ENCODE peak calls at places on chromosomes 6 and 20, in five cellular contexts. One of them, this sample, is unnamed.

GRCh38 chr6:136527831-136528230 is 22.4 kb downstream of the MAP7 start:
- DNase-seq in endodermal cell: no peak
- DNase-seq in HepG2: no peak
- DNase-seq in effector memory CD4-positive, alpha-beta T cell: no peak
- DNase-seq in tibial artery: no peak
- DNase-seq in this sample: no peak

GRCh38 chr6:34315780-34316179 is 67.0 kb upstream of the SMIM29 start:
- DNase-seq in endodermal cell: no peak
- DNase-seq in HepG2: no peak
- DNase-seq in effector memory CD4-positive, alpha-beta T cell: no peak
- DNase-seq in tibial artery: no peak
- DNase-seq in this sample: no peak

GRCh38 chr6:45558858-45559257 is 181.1 kb upstream of the SUPT3H start:
- DNase-seq in endodermal cell: no peak
- DNase-seq in HepG2: no peak
- DNase-seq in effector memory CD4-positive, alpha-beta T cell: no peak
- DNase-seq in tibial artery: no peak
- DNase-seq in this sample: no peak

GRCh38 chr6:167932468-167933276 is 64.8 kb upstream of the KIF25 start:
- DNase-seq in endodermal cell: no peak
- DNase-seq in HepG2: peak
- DNase-seq in effector memory CD4-positive, alpha-beta T cell: no peak
- DNase-seq in tibial artery: no peak
- DNase-seq in this sample: no peak

GRCh38 chr6:30655743-30656094 is 8.8 kb downstream of the C6orf136 start:
- DNase-seq in endodermal cell: no peak
- DNase-seq in HepG2: no peak
- DNase-seq in effector memory CD4-positive, alpha-beta T cell: no peak
- DNase-seq in tibial artery: no peak
- DNase-seq in this sample: no peak

GRCh38 chr20:33211817-33212424 is 5.2 kb upstream of the BPIFA3 start:
- DNase-seq in endodermal cell: peak
- DNase-seq in HepG2: peak
- DNase-seq in effector memory CD4-positive, alpha-beta T cell: no peak
- DNase-seq in tibial artery: no peak
- DNase-seq in this sample: peak

GRCh38 chr6:3648724-3649123 is 102.8 kb downstream of the PXDC1 start:
- DNase-seq in endodermal cell: no peak
- DNase-seq in HepG2: no peak
- DNase-seq in effector memory CD4-positive, alpha-beta T cell: no peak
- DNase-seq in tibial artery: no peak
- DNase-seq in this sample: no peak

GRCh38 chr6:49649982-49650381 is 13.3 kb upstream of the RHAG start:
- DNase-seq in endodermal cell: no peak
- DNase-seq in HepG2: no peak
- DNase-seq in effector memory CD4-positive, alpha-beta T cell: no peak
- DNase-seq in tibial artery: no peak
- DNase-seq in this sample: no peak

GRCh38 chr20:38173237-38174156 is 8.4 kb upstream of the TGM2 start:
- DNase-seq in endodermal cell: no peak
- DNase-seq in HepG2: peak
- DNase-seq in effector memory CD4-positive, alpha-beta T cell: no peak
- DNase-seq in tibial artery: peak
- DNase-seq in this sample: peak

GRCh38 chr6:31752739-31753319 is 9.6 kb upstream of the SAPCD1 start:
- DNase-seq in endodermal cell: no peak
- DNase-seq in HepG2: no peak
- DNase-seq in effector memory CD4-positive, alpha-beta T cell: no peak
- DNase-seq in tibial artery: no peak
- DNase-seq in this sample: peak

GRCh38 chr20:45445805-45446562 is 23.6 kb upstream of the WFDC2 start:
- DNase-seq in endodermal cell: peak
- DNase-seq in HepG2: peak
- DNase-seq in effector memory CD4-positive, alpha-beta T cell: no peak
- DNase-seq in tibial artery: no peak
- DNase-seq in this sample: no peak

GRCh38 chr6:90502866-90503407 is 83.9 kb downstream of the MAP3K7 start:
- DNase-seq in endodermal cell: peak
- DNase-seq in HepG2: peak
- DNase-seq in effector memory CD4-positive, alpha-beta T cell: no peak
- DNase-seq in tibial artery: no peak
- DNase-seq in this sample: no peak

GRCh38 chr6:134230087-134230717 is 87.7 kb downstream of the SGK1 start:
- DNase-seq in endodermal cell: no peak
- DNase-seq in HepG2: no peak
- DNase-seq in effector memory CD4-positive, alpha-beta T cell: no peak
- DNase-seq in tibial artery: peak
- DNase-seq in this sample: no peak

GRCh38 chr20:61120595-61121515 is 131.2 kb upstream of the CDH4 start:
- DNase-seq in endodermal cell: peak
- DNase-seq in HepG2: peak
- DNase-seq in effector memory CD4-positive, alpha-beta T cell: no peak
- DNase-seq in tibial artery: peak
- DNase-seq in this sample: peak

GRCh38 chr6:139184050-139184826 is 49.4 kb downstream of the HECA start:
- DNase-seq in endodermal cell: no peak
- DNase-seq in HepG2: no peak
- DNase-seq in effector memory CD4-positive, alpha-beta T cell: no peak
- DNase-seq in tibial artery: no peak
- DNase-seq in this sample: no peak

GRCh38 chr6:163293286-163293685 is 121.2 kb upstream of the QKI start:
- DNase-seq in endodermal cell: no peak
- DNase-seq in HepG2: no peak
- DNase-seq in effector memory CD4-positive, alpha-beta T cell: no peak
- DNase-seq in tibial artery: no peak
- DNase-seq in this sample: no peak

GRCh38 chr6:79168695-79168980 is 65.8 kb downstream of the HMGN3 start:
- DNase-seq in endodermal cell: no peak
- DNase-seq in HepG2: no peak
- DNase-seq in effector memory CD4-positive, alpha-beta T cell: no peak
- DNase-seq in tibial artery: no peak
- DNase-seq in this sample: peak

GRCh38 chr6:39087197-39087596 is 27.8 kb downstream of the SAYSD1 start:
- DNase-seq in endodermal cell: no peak
- DNase-seq in HepG2: no peak
- DNase-seq in effector memory CD4-positive, alpha-beta T cell: no peak
- DNase-seq in tibial artery: no peak
- DNase-seq in this sample: no peak

GRCh38 chr20:17734374-17734773 is 34.6 kb downstream of the BANF2 start:
- DNase-seq in endodermal cell: no peak
- DNase-seq in HepG2: no peak
- DNase-seq in effector memory CD4-positive, alpha-beta T cell: no peak
- DNase-seq in tibial artery: no peak
- DNase-seq in this sample: no peak

GRCh38 chr6:125746731-125747588 is 2.5 kb upstream of the HEY2 start:
- DNase-seq in endodermal cell: peak
- DNase-seq in HepG2: peak
- DNase-seq in effector memory CD4-positive, alpha-beta T cell: peak
- DNase-seq in tibial artery: peak
- DNase-seq in this sample: no peak

GRCh38 chr20:41469868-41470267 is 103.2 kb upstream of the EMILIN3 start:
- DNase-seq in endodermal cell: no peak
- DNase-seq in HepG2: no peak
- DNase-seq in effector memory CD4-positive, alpha-beta T cell: no peak
- DNase-seq in tibial artery: no peak
- DNase-seq in this sample: no peak

GRCh38 chr6:122289721-122290501 is 109.5 kb upstream of the HSF2 start:
- DNase-seq in endodermal cell: peak
- DNase-seq in HepG2: peak
- DNase-seq in effector memory CD4-positive, alpha-beta T cell: no peak
- DNase-seq in tibial artery: no peak
- DNase-seq in this sample: no peak

GRCh38 chr6:19714415-19715165 is 122.6 kb upstream of the ID4 start:
- DNase-seq in endodermal cell: peak
- DNase-seq in HepG2: no peak
- DNase-seq in effector memory CD4-positive, alpha-beta T cell: no peak
- DNase-seq in tibial artery: no peak
- DNase-seq in this sample: no peak

GRCh38 chr6:147633191-147633590 is 124.7 kb downstream of the SAMD5 start:
- DNase-seq in endodermal cell: no peak
- DNase-seq in HepG2: no peak
- DNase-seq in effector memory CD4-positive, alpha-beta T cell: no peak
- DNase-seq in tibial artery: no peak
- DNase-seq in this sample: no peak

GRCh38 chr6:97401533-97401932 is 118.5 kb upstream of the MMS22L start:
- DNase-seq in endodermal cell: no peak
- DNase-seq in HepG2: no peak
- DNase-seq in effector memory CD4-positive, alpha-beta T cell: no peak
- DNase-seq in tibial artery: no peak
- DNase-seq in this sample: peak

GRCh38 chr20:36644032-36644712 is 1.8 kb downstream of the SLA2 start:
- DNase-seq in endodermal cell: no peak
- DNase-seq in HepG2: no peak
- DNase-seq in effector memory CD4-positive, alpha-beta T cell: peak
- DNase-seq in tibial artery: no peak
- DNase-seq in this sample: no peak

GRCh38 chr20:9306521-9306920 is 207.9 kb upstream of the LAMP5 start:
- DNase-seq in endodermal cell: no peak
- DNase-seq in HepG2: peak
- DNase-seq in effector memory CD4-positive, alpha-beta T cell: no peak
- DNase-seq in tibial artery: no peak
- DNase-seq in this sample: peak

GRCh38 chr6:8074213-8074612 is 10.0 kb upstream of the BLOC1S5 start:
- DNase-seq in endodermal cell: no peak
- DNase-seq in HepG2: no peak
- DNase-seq in effector memory CD4-positive, alpha-beta T cell: no peak
- DNase-seq in tibial artery: no peak
- DNase-seq in this sample: no peak

GRCh38 chr6:72864799-72865198 is 242.9 kb downstream of the KCNQ5 start:
- DNase-seq in endodermal cell: no peak
- DNase-seq in HepG2: no peak
- DNase-seq in effector memory CD4-positive, alpha-beta T cell: no peak
- DNase-seq in tibial artery: no peak
- DNase-seq in this sample: no peak

GRCh38 chr6:36957773-36958271 is 3.3 kb downstream of the PI16 start:
- DNase-seq in endodermal cell: no peak
- DNase-seq in HepG2: no peak
- DNase-seq in effector memory CD4-positive, alpha-beta T cell: no peak
- DNase-seq in tibial artery: no peak
- DNase-seq in this sample: no peak

GRCh38 chr6:73923899-73924485 is 228.0 kb downstream of the CD109 start:
- DNase-seq in endodermal cell: no peak
- DNase-seq in HepG2: no peak
- DNase-seq in effector memory CD4-positive, alpha-beta T cell: no peak
- DNase-seq in tibial artery: peak
- DNase-seq in this sample: peak

GRCh38 chr6:69816569-69816968 is 19.8 kb upstream of the LMBRD1 start:
- DNase-seq in endodermal cell: no peak
- DNase-seq in HepG2: no peak
- DNase-seq in effector memory CD4-positive, alpha-beta T cell: no peak
- DNase-seq in tibial artery: no peak
- DNase-seq in this sample: no peak
- H3K4me3 ChIP-seq in endodermal cell: no peak
- H3K4me3 ChIP-seq in HepG2: no peak
- H3K4me3 ChIP-seq in effector memory CD4-positive, alpha-beta T cell: peak
- H3K4me3 ChIP-seq in tibial artery: no peak
- H3K4me3 ChIP-seq in this sample: no peak

GRCh38 chr6:105790635-105791034 is 295.5 kb upstream of the PRDM1 start:
- DNase-seq in endodermal cell: no peak
- DNase-seq in HepG2: no peak
- DNase-seq in effector memory CD4-positive, alpha-beta T cell: no peak
- DNase-seq in tibial artery: no peak
- DNase-seq in this sample: no peak
- H3K4me3 ChIP-seq in endodermal cell: no peak
- H3K4me3 ChIP-seq in HepG2: no peak
- H3K4me3 ChIP-seq in effector memory CD4-positive, alpha-beta T cell: no peak
- H3K4me3 ChIP-seq in tibial artery: no peak
- H3K4me3 ChIP-seq in this sample: no peak

DNA sequence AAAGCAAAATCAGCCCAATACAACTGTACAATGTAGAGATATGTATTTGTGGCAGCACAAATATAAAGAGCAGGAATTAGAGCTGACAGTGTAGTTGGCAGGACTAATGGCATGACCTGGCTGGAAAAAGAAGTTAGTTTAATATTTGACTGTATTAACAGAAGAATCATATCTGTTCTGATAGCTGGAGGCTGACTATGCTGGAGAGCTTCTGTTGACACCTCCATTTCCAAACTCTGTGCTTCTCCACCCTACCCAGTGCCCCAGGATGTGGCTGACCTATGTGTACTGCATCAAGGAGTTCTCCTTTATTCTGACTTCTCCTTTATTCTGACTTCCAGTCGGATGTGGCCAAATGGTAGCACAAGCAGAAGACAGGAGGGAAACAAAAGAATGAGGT is 299.3 kb downstream of the PKHD1 start:
- DNase-seq in endodermal cell: no peak
- DNase-seq in HepG2: no peak
- DNase-seq in effector memory CD4-positive, alpha-beta T cell: no peak
- DNase-seq in tibial artery: no peak
- DNase-seq in this sample: no peak
- H3K4me3 ChIP-seq in endodermal cell: no peak
- H3K4me3 ChIP-seq in HepG2: no peak
- H3K4me3 ChIP-seq in effector memory CD4-positive, alpha-beta T cell: no peak
- H3K4me3 ChIP-seq in tibial artery: no peak
- H3K4me3 ChIP-seq in this sample: no peak

GRCh38 chr6:15039136-15039535 is 206.7 kb upstream of the JARID2 start:
- DNase-seq in endodermal cell: no peak
- DNase-seq in HepG2: no peak
- DNase-seq in effector memory CD4-positive, alpha-beta T cell: no peak
- DNase-seq in tibial artery: no peak
- DNase-seq in this sample: no peak
- H3K4me3 ChIP-seq in endodermal cell: no peak
- H3K4me3 ChIP-seq in HepG2: no peak
- H3K4me3 ChIP-seq in effector memory CD4-positive, alpha-beta T cell: no peak
- H3K4me3 ChIP-seq in tibial artery: no peak
- H3K4me3 ChIP-seq in this sample: no peak

GRCh38 chr20:31713312-31714049 is 9.2 kb downstream of the BCL2L1 start:
- DNase-seq in endodermal cell: no peak
- DNase-seq in HepG2: peak
- DNase-seq in effector memory CD4-positive, alpha-beta T cell: no peak
- DNase-seq in tibial artery: peak
- DNase-seq in this sample: peak
- H3K4me3 ChIP-seq in endodermal cell: no peak
- H3K4me3 ChIP-seq in HepG2: peak
- H3K4me3 ChIP-seq in effector memory CD4-positive, alpha-beta T cell: no peak
- H3K4me3 ChIP-seq in tibial artery: peak
- H3K4me3 ChIP-seq in this sample: peak

GRCh38 chr6:93105017-93105416 is 314.3 kb downstream of the EPHA7 start:
- DNase-seq in endodermal cell: no peak
- DNase-seq in HepG2: no peak
- DNase-seq in effector memory CD4-positive, alpha-beta T cell: no peak
- DNase-seq in tibial artery: no peak
- DNase-seq in this sample: peak
- H3K4me3 ChIP-seq in endodermal cell: no peak
- H3K4me3 ChIP-seq in HepG2: no peak
- H3K4me3 ChIP-seq in effector memory CD4-positive, alpha-beta T cell: no peak
- H3K4me3 ChIP-seq in tibial artery: no peak
- H3K4me3 ChIP-seq in this sample: no peak